ENCODE peak calls at places on chromosome 2, in nine cellular contexts. W, E, D, Y, I, T, X, A and O are unnamed samples.

GRCh38 chr2:30265441-30266015 is 34.2 kb downstream of the LBH start:
- DNase-seq in E (no peak), X (no peak), I (no peak), D (no peak), W (no peak), Y (peak; percentile 11), A (no peak), T (no peak), O (no peak)

GRCh38 chr2:240832205-240832727 is 12.2 kb upstream of the KIF1A start:
- DNase-seq in A (peak; percentile 83), X (peak; percentile 92), T (peak; percentile 80), E (peak; percentile 97), Y (peak; percentile 90), D (peak; percentile 93), W (peak; percentile 85), I (peak; percentile 66), O (peak; percentile 93)

GRCh38 chr2:241344925-241345651 is 11.0 kb upstream of the FARP2 start:
- DNase-seq in A (no peak), D (no peak), Y (no peak), T (no peak), X (no peak), I (no peak), E (no peak), W (no peak), O (no peak)

GRCh38 chr2:60641866-60642788 is 88.7 kb upstream of the BCL11A start:
- DNase-seq in T (peak; percentile 32), E (no peak), D (peak; percentile 29), W (peak; percentile 36), Y (no peak), X (peak; percentile 67), A (peak; percentile 45), I (peak; percentile 43), O (peak; percentile 77)

GRCh38 chr2:20483496-20483895 is 36.6 kb downstream of the RHOB start:
- DNase-seq in T (no peak), X (no peak), W (no peak), Y (peak; percentile 85), D (no peak), A (no peak), I (peak; percentile 73), E (peak; percentile 84), O (no peak)

GRCh38 chr2:37026050-37026449 is 58.1 kb downstream of the HEATR5B start:
- DNase-seq in E (no peak), D (no peak), I (no peak), Y (no peak), X (peak; percentile 48), W (peak; percentile 34), A (peak; percentile 2), T (no peak), O (peak; percentile 20)

GRCh38 chr2:135494503-135494902 is 36.5 kb downstream of the ZRANB3 start:
- DNase-seq in W (no peak), A (no peak), D (no peak), X (no peak), T (no peak), E (no peak), I (no peak), Y (no peak), O (no peak)

GRCh38 chr2:172931923-172932520 is 143.6 kb upstream of the MAP3K20 start:
- DNase-seq in I (peak; percentile 84), Y (peak; percentile 70), T (peak; percentile 81), W (peak; percentile 60), A (peak; percentile 52), E (peak; percentile 74), X (peak; percentile 68), D (peak; percentile 66), O (peak; percentile 53)

GRCh38 chr2:18788590-18788989 is 199.2 kb upstream of the NT5C1B start:
- DNase-seq in T (peak; percentile 35), X (no peak), Y (no peak), A (no peak), E (no peak), I (no peak), D (no peak), W (no peak), O (no peak)

GRCh38 chr2:230749111-230749510 is 36.5 kb downstream of the CAB39 start:
- DNase-seq in Y (no peak), E (no peak), I (no peak), A (no peak), W (no peak), X (no peak), D (no peak), T (no peak), O (no peak)

GRCh38 chr2:136131484-136131960 is 13.6 kb upstream of the CXCR4 start:
- DNase-seq in D (no peak), W (no peak), X (no peak), I (no peak), T (no peak), Y (no peak), A (no peak), E (no peak), O (no peak)

GRCh38 chr2:32553829-32554432 is 73.9 kb upstream of the TTC27 start:
- DNase-seq in D (no peak), Y (no peak), X (peak; percentile 69), A (peak; percentile 12), I (peak; percentile 51), E (no peak), T (peak; percentile 63), W (peak; percentile 43), O (peak; percentile 63)

GRCh38 chr2:241050624-241051577 is 51.2 kb downstream of the MTERF4 start:
- DNase-seq in D (no peak), I (no peak), W (no peak), Y (no peak), E (no peak), X (no peak), T (no peak), A (no peak), O (no peak)

DNA sequence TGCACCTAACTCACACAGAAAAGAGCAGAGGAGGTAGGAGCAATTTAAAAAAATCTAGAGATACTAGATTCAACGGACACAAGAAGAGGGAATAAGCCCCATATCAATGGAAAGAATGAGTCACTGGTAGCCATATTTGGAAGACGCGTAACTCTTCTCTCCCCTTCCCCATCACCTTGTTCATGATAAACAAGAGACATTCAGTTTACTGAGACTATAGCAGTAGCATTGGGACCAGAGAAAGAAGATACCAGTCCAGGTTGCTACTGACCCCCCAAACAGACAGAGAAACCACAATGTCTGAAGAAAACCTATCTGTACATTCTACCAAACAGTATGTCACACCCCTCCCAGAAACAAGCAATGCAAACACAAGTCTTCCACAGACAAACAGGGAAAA is 81.1 kb downstream of the SLC66A3 start:
- DNase-seq in A (no peak), Y (no peak), W (no peak), D (no peak), E (no peak), I (no peak), X (no peak), T (no peak), O (peak; percentile 67)
- TF ChIP-seq POLR2A in A (no peak), Y (no peak), W (no peak), D (no peak), E (no peak), I (no peak), X (no peak), T (no peak), O (no peak)

DNA sequence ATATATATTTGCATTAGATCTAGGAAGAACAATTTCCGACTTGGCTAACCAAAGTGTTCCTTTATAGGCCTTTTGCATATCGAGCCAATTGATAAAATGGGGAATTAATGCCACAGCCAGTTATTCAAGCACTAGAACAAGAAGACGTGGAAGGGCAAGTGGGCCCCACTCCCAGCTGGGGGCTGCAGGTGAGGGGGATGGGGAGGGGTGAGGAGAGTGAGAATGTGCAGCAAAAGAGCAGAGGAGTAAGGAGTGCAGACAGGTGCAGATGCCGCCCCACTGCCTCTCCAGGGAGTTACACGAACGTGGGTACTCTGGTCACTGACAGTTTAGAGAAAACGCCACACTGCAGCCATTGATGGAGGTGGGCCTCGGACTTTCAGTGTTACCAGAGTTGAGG is 40.8 kb downstream of the GORASP2 start:
- DNase-seq in X (no peak), A (no peak), Y (no peak), T (no peak), W (no peak), I (no peak), E (no peak), D (no peak), O (no peak)
- TF ChIP-seq POLR2A in X (no peak), A (no peak), Y (no peak), T (no peak), W (no peak), I (no peak), E (no peak), D (no peak), O (no peak)

GRCh38 chr2:40558772-40559171 is 106.9 kb upstream of the SLC8A1 start:
- DNase-seq in A (no peak), E (no peak), X (no peak), D (no peak), I (no peak), T (no peak), W (no peak), Y (no peak), O (no peak)
- TF ChIP-seq POLR2A in A (no peak), E (no peak), X (no peak), D (no peak), I (no peak), T (no peak), W (no peak), Y (no peak), O (no peak)

DNA sequence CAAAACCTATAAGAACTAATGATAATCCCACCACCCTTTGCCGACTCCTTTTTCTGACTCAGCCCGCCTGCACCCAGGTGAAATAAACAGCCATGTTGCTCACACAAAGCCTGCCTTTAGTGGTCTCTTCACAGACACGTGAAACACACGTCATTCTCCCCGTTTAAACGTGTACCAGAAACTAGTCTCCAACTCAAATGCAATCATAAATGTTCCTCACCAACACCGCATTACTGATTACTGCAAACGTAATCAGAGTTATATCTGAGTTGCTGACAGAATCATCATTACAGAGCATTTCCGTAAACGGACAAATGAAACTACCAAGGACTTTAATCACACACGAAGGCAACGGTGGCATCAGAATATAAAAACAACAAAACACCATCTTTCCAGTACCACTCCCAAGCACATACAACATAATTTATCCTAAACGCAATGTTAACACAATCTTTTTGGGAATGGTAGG is 1.9 kb downstream of the CLK1 start:
- DNase-seq in X (peak; percentile 63), D (no peak), Y (peak; percentile 35), E (no peak), W (peak; percentile 74), A (no peak), T (peak; percentile 73), I (peak; percentile 74), O (peak; percentile 86)
- TF ChIP-seq POLR2A in X (no peak), D (no peak), Y (peak; percentile 83), E (peak; percentile 38), W (no peak), A (no peak), T (no peak), I (peak; percentile 31), O (peak; percentile 66)

DNA sequence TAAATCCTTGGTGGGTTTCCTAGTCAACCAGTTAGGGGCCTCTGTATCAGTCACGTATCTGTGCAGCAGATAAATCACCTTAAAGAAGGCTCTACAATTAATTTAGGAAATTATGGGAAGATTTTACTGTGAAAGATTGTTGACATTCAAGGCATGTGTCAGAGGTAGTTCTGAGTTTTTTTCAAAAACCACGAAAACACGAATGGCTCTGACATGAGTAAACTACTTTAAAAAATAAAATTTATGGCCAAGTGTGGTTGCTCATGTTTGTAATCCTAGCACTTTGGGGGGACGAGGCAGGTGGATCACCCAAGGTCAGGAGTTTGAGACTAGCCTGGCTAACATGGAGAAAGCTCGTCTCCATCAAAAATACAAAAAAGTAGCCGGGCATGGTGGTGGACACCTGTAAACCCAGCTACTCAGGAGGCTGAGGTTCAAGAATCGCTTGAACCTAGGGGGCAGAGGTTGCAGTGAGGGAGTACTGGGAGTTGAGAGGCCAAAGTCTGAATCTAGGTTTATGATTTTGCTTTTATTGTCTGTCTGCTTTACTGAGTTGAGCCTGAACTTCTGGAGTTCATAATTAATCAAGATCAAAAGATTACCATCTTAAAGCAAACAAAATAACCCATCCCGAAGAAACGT is 77.1 kb downstream of the SPRED2 start:
- DNase-seq in Y (no peak), E (no peak), D (no peak), X (no peak), A (no peak), W (no peak), I (no peak), T (no peak), O (no peak)
- TF ChIP-seq POLR2A in Y (no peak), E (no peak), D (no peak), X (no peak), A (no peak), W (no peak), I (no peak), T (no peak), O (no peak)